ENCODE peak calls at places on chromosome 9, in four cellular contexts. F is GM12878, H is RWPE2, Q is right lobe of liver. X is an unnamed sample.

GRCh38 chr9:105880517-105880916 is 186.2 kb downstream of the TMEM38B start:
- DNase-seq in F (no peak), H (no peak), Q (no peak), X (no peak)

GRCh38 chr9:113963017-113963620 is 87.0 kb downstream of the ZNF618 start:
- DNase-seq in H (no peak), Q (peak; percentile 38), F (no peak), X (peak; percentile 62)

GRCh38 chr9:121751686-121752445 is 100.4 kb downstream of the DAB2IP start:
- DNase-seq in H (no peak), Q (no peak), F (no peak), X (no peak)

GRCh38 chr9:22244141-22245011 is 202.2 kb upstream of the DMRTA1 start:
- DNase-seq in H (no peak), F (no peak), Q (no peak), X (peak; percentile 61)

GRCh38 chr9:99419099-99419498 is 197.0 kb downstream of the SEC61B start:
- DNase-seq in H (no peak), F (no peak), Q (no peak), X (no peak)

GRCh38 chr9:110160685-110161084 is 47.3 kb downstream of the C9orf152 start:
- DNase-seq in H (no peak), Q (no peak), F (no peak), X (no peak)

GRCh38 chr9:81146684-81147337 is 542.5 kb downstream of the TLE1 start:
- DNase-seq in Q (no peak), H (no peak), F (no peak), X (no peak)

GRCh38 chr9:20379804-20380225 is 242.5 kb downstream of the MLLT3 start:
- DNase-seq in F (no peak), H (no peak), Q (no peak), X (no peak)

GRCh38 chr9:73038613-73039012 is 85.8 kb upstream of the ALDH1A1 start:
- DNase-seq in Q (peak; percentile 29), F (no peak), H (no peak), X (no peak)

GRCh38 chr9:2622361-2623045 is 916 bp downstream of the VLDLR start:
- DNase-seq in Q (peak; percentile 31), F (no peak), H (no peak), X (peak; percentile 41)

GRCh38 chr9:6931913-6932312 is 174.1 kb downstream of the KDM4C start:
- DNase-seq in F (no peak), H (peak; percentile 68), Q (peak; percentile 55), X (peak; percentile 87)

GRCh38 chr9:4985376-4986266 is 549 bp downstream of the JAK2 start:
- DNase-seq in H (no peak), Q (peak; percentile 40), F (no peak), X (peak; percentile 39)

GRCh38 chr9:123266655-123267421 is 1.5 kb downstream of the STRBP start:
- DNase-seq in H (no peak), F (no peak), Q (no peak), X (no peak)

GRCh38 chr9:134961331-134962064 is 43.8 kb upstream of the FCN1 start:
- DNase-seq in F (no peak), Q (peak; percentile 16), H (peak; percentile 65), X (no peak)

GRCh38 chr9:137453643-137454081 is 5.5 kb downstream of the NSMF start:
- DNase-seq in H (peak; percentile 67), F (no peak), Q (peak; percentile 85), X (peak; percentile 69)

GRCh38 chr9:137256362-137256761 is 1.2 kb downstream of the NELFB start:
- DNase-seq in F (no peak), Q (no peak), H (no peak), X (no peak)

GRCh38 chr9:35748858-35749514 is at the start of the genes GBA2 and RGP1:
- DNase-seq in H (no peak), F (no peak), Q (peak; percentile 93), X (peak; percentile 76)

GRCh38 chr9:88988796-88989641 is 2.2 kb upstream of the S1PR3 start:
- DNase-seq in H (no peak), Q (no peak), F (no peak), X (peak; percentile 42)

GRCh38 chr9:76610009-76610352 is 151.0 kb downstream of the GCNT1 start:
- DNase-seq in Q (peak; percentile 51), F (no peak), H (no peak), X (no peak)

GRCh38 chr9:107737987-107738743 is 248.6 kb upstream of the KLF4 start:
- DNase-seq in F (no peak), Q (no peak), H (peak; percentile 76), X (no peak)

GRCh38 chr9:124708070-124708469 is 63.0 kb downstream of the NR6A1 start:
- DNase-seq in F (no peak), H (no peak), Q (no peak), X (no peak)

GRCh38 chr9:98764351-98764750 is 32.0 kb downstream of the ANKS6 start:
- DNase-seq in H (no peak), F (no peak), Q (no peak), X (no peak)

GRCh38 chr9:93188426-93189368 is 4.8 kb downstream of the WNK2 start:
- DNase-seq in F (no peak), Q (peak; percentile 15), H (no peak), X (no peak)
- TF ChIP-seq CTCF in F (no peak), Q (no peak), H (no peak), X (no peak)

GRCh38 chr9:91954841-91955471 is 4.9 kb upstream of the ROR2 start:
- DNase-seq in F (no peak), Q (no peak), H (no peak), X (peak; percentile 54)
- TF ChIP-seq CTCF in F (peak; percentile 49), Q (peak; percentile 67), H (peak; percentile 70), X (peak; percentile 61)

GRCh38 chr9:87909310-87910041 is 8.3 kb upstream of the SPATA31C1 start:
- DNase-seq in Q (peak; percentile 86), F (no peak), H (no peak), X (no peak)
- TF ChIP-seq CTCF in Q (peak; percentile 47), F (no peak), H (no peak), X (no peak)

GRCh38 chr9:133421615-133422542 is at the start of gene ADAMTS13:
- DNase-seq in H (no peak), F (peak; percentile 72), Q (no peak), X (peak; percentile 92)
- TF ChIP-seq CTCF in H (peak; percentile 11), F (peak; percentile 22), Q (no peak), X (peak; percentile 14)